ENCODE peak calls at places on chromosomes 13 and 19, in four cellular contexts. N is nephron progenitor cell; A is stimulated activated CD4-positive, alpha-beta T cell treated with anti-CD3 and anti-CD28 coated beads, Interleukin-4, amount 100 ng/mL, for 1 hour; V is HuH-7. W is an unnamed sample.

GRCh38 chr19:10701955-10702307 is 692 bp downstream of the QTRT1 start:
- DNase-seq in N (peak; percentile 61), A (peak; percentile 28), V (peak; percentile 66), W (peak; percentile 70)

GRCh38 chr19:2815191-2815614 is 4.5 kb upstream of the ZNF554 start:
- DNase-seq in A (no peak), N (no peak), V (no peak), W (no peak)

GRCh38 chr13:66716502-66716901 is 513.6 kb downstream of the PCDH9 start:
- DNase-seq in V (no peak), A (no peak), N (no peak), W (no peak)

GRCh38 chr19:1768248-1768647 is 14.9 kb downstream of the ONECUT3 start:
- DNase-seq in N (peak; percentile 73), V (peak; percentile 68), A (no peak), W (peak; percentile 66)

GRCh38 chr13:45781553-45782326 is 69.8 kb downstream of the SIAH3 start:
- DNase-seq in A (no peak), N (no peak), V (no peak), W (peak; percentile 97)

GRCh38 chr13:29589967-29590366 is 5.5 kb downstream of the SLC7A1 start:
- DNase-seq in N (no peak), V (no peak), A (no peak), W (peak; percentile 51)

GRCh38 chr13:23986619-23987018 is 89.3 kb upstream of the C1QTNF9B start:
- DNase-seq in A (no peak), N (no peak), V (no peak), W (no peak)

GRCh38 chr19:37303591-37304171 is 67.2 kb upstream of the ZNF527 start:
- DNase-seq in V (no peak), A (no peak), N (no peak), W (peak; percentile 36)

GRCh38 chr13:97382276-97382675 is 51.7 kb upstream of the RAP2A start:
- DNase-seq in V (no peak), N (no peak), A (no peak), W (no peak)

GRCh38 chr13:66927562-66927961 is 302.6 kb downstream of the PCDH9 start:
- DNase-seq in N (no peak), A (no peak), V (no peak), W (no peak)

GRCh38 chr19:40862785-40863184 is 12.5 kb upstream of the CYP2A6 start:
- DNase-seq in A (no peak), N (no peak), V (peak; percentile 43), W (no peak)

GRCh38 chr13:97275265-97275664 is 53.1 kb downstream of the MBNL2 start:
- DNase-seq in N (no peak), V (no peak), A (no peak), W (no peak)

GRCh38 chr19:2140193-2140545 is 11.2 kb downstream of the AP3D1 start:
- DNase-seq in V (no peak), A (no peak), N (no peak), W (no peak)

GRCh38 chr13:113170503-113170902 is 12.1 kb downstream of the PROZ start:
- DNase-seq in A (no peak), N (no peak), V (no peak), W (no peak)

GRCh38 chr13:90806905-90807304 is 540.6 kb upstream of the MIR17HG start:
- DNase-seq in A (no peak), V (no peak), N (no peak), W (no peak)

GRCh38 chr19:406999-407491 is 1.9 kb downstream of the C2CD4C start:
- DNase-seq in V (no peak), N (no peak), A (no peak), W (no peak)

GRCh38 chr19:3276341-3276799 is 51.9 kb downstream of the CELF5 start:
- DNase-seq in N (peak; percentile 78), V (peak; percentile 87), A (peak; percentile 44), W (peak; percentile 77)

W was measured in BE2C.